ENCODE peak calls at places on chromosomes 3 and 15, in four cellular contexts. One of them, this sample, is unnamed.

GRCh38 chr3:168988867-168989266 is 674.6 kb downstream of the MECOM start:
- DNase-seq in mesenchymal stem cell: no peak
- DNase-seq in H9: no peak
- DNase-seq in neuronal stem cell: no peak
- DNase-seq in this sample: no peak

GRCh38 chr3:155013427-155013826 is 66.7 kb upstream of the MME start:
- DNase-seq in H9: no peak
- DNase-seq in neuronal stem cell: no peak
- DNase-seq in mesenchymal stem cell: no peak
- DNase-seq in this sample: no peak

GRCh38 chr3:194711913-194712312 is 26.2 kb downstream of the FAM43A start:
- DNase-seq in H9: no peak
- DNase-seq in mesenchymal stem cell: peak; percentile 99
- DNase-seq in neuronal stem cell: no peak
- DNase-seq in this sample: peak; percentile 52

GRCh38 chr3:178384302-178384939 is 151.8 kb upstream of the KCNMB2 start:
- DNase-seq in mesenchymal stem cell: peak; percentile 46
- DNase-seq in neuronal stem cell: no peak
- DNase-seq in H9: no peak
- DNase-seq in this sample: no peak

GRCh38 chr3:108474581-108474980 is 35.8 kb downstream of the MYH15 start:
- DNase-seq in H9: no peak
- DNase-seq in mesenchymal stem cell: no peak
- DNase-seq in neuronal stem cell: no peak
- DNase-seq in this sample: no peak

GRCh38 chr3:21665444-21665843 is 85.6 kb downstream of the ZNF385D start:
- DNase-seq in neuronal stem cell: no peak
- DNase-seq in H9: peak; percentile 44
- DNase-seq in mesenchymal stem cell: no peak
- DNase-seq in this sample: peak; percentile 74

GRCh38 chr15:90837052-90837621 is 31.3 kb upstream of the FURIN start:
- DNase-seq in neuronal stem cell: no peak
- DNase-seq in mesenchymal stem cell: peak; percentile 54
- DNase-seq in H9: no peak
- DNase-seq in this sample: no peak

GRCh38 chr15:88905576-88905975 is 7.6 kb downstream of the MFGE8 start:
- DNase-seq in H9: no peak
- DNase-seq in mesenchymal stem cell: no peak
- DNase-seq in neuronal stem cell: no peak
- DNase-seq in this sample: no peak

GRCh38 chr3:148955544-148956346 is 35.6 kb upstream of the GYG1 start:
- DNase-seq in mesenchymal stem cell: peak; percentile 90
- DNase-seq in H9: no peak
- DNase-seq in neuronal stem cell: peak; percentile 43
- DNase-seq in this sample: peak; percentile 89

GRCh38 chr3:38578081-38578475 is 71.4 kb downstream of the SCN5A start:
- DNase-seq in H9: no peak
- DNase-seq in neuronal stem cell: no peak
- DNase-seq in mesenchymal stem cell: no peak
- DNase-seq in this sample: no peak

GRCh38 chr15:101193063-101193712 is 58.7 kb downstream of the CHSY1 start:
- DNase-seq in mesenchymal stem cell: no peak
- DNase-seq in neuronal stem cell: no peak
- DNase-seq in H9: no peak
- DNase-seq in this sample: no peak

GRCh38 chr3:195763843-195764825 is 43.4 kb downstream of the MUC20 start:
- DNase-seq in neuronal stem cell: no peak
- DNase-seq in H9: no peak
- DNase-seq in mesenchymal stem cell: no peak
- DNase-seq in this sample: no peak

GRCh38 chr3:81666502-81667121 is 94.8 kb downstream of the GBE1 start:
- DNase-seq in mesenchymal stem cell: peak; percentile 40
- DNase-seq in neuronal stem cell: no peak
- DNase-seq in H9: no peak
- DNase-seq in this sample: no peak

GRCh38 chr3:17836919-17837318 is 94.5 kb upstream of the TBC1D5 start:
- DNase-seq in H9: no peak
- DNase-seq in neuronal stem cell: no peak
- DNase-seq in mesenchymal stem cell: no peak
- DNase-seq in this sample: no peak

GRCh38 chr3:56443372-56443771 is 24.9 kb downstream of the ERC2 start:
- DNase-seq in H9: no peak
- DNase-seq in neuronal stem cell: no peak
- DNase-seq in mesenchymal stem cell: no peak
- DNase-seq in this sample: no peak

DNA sequence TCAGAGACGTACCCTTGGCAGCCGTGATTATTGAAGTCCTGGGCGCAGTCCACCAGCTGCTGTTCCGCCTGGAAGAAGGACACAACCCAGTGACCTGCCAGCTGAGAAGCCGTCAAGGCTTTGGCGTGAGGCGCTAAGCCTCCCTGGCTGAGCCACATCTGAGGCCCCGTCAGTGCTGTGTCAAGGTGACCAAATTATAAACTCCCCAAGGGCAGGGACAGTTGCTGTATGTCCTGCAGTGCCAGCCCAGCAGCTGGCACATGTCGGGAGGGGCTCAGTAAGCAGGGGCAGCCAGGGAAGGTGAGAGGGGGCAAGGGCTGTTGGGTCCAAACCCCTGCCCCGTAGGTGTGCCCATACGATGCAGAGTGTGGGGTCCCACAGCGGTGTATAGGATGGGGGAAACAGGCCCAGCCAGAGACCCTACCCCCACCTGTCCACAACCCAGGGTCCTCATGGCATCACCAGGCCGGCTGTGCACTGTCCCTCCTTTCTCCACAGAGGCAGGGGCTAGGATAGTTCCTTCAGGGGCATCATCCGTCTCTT is 13.3 kb downstream of the CTSH start:
- DNase-seq in mesenchymal stem cell: no peak
- DNase-seq in neuronal stem cell: no peak
- DNase-seq in H9: no peak
- DNase-seq in this sample: no peak
- H3K9ac ChIP-seq in mesenchymal stem cell: no peak overlapping the region
- H3K9ac ChIP-seq in neuronal stem cell: peak overlapping the region; percentile 30
- H3K9ac ChIP-seq in H9: no peak overlapping the region
- H3K9ac ChIP-seq in this sample: no peak overlapping the region

GRCh38 chr15:42493694-42494093 is 1.7 kb upstream of the SNAP23 start:
- DNase-seq in neuronal stem cell: no peak
- DNase-seq in H9: no peak
- DNase-seq in mesenchymal stem cell: no peak
- DNase-seq in this sample: no peak

GRCh38 chr15:42491540-42492225 is 742 bp upstream of the ZNF106 start:
- DNase-seq in neuronal stem cell: no peak
- DNase-seq in H9: no peak
- DNase-seq in mesenchymal stem cell: peak; percentile 59
- DNase-seq in this sample: peak; percentile 50

GRCh38 chr15:42494998-42495360 is 455 bp upstream of the SNAP23 start:
- DNase-seq in mesenchymal stem cell: peak; percentile 86
- DNase-seq in H9: no peak
- DNase-seq in neuronal stem cell: peak; percentile 2
- DNase-seq in this sample: peak; percentile 23

GRCh38 chr15:42490743-42491539 is at the start of gene ZNF106:
- DNase-seq in mesenchymal stem cell: peak; percentile 94
- DNase-seq in neuronal stem cell: peak; percentile 90
- DNase-seq in H9: peak; percentile 94
- DNase-seq in this sample: peak; percentile 97

DNA sequence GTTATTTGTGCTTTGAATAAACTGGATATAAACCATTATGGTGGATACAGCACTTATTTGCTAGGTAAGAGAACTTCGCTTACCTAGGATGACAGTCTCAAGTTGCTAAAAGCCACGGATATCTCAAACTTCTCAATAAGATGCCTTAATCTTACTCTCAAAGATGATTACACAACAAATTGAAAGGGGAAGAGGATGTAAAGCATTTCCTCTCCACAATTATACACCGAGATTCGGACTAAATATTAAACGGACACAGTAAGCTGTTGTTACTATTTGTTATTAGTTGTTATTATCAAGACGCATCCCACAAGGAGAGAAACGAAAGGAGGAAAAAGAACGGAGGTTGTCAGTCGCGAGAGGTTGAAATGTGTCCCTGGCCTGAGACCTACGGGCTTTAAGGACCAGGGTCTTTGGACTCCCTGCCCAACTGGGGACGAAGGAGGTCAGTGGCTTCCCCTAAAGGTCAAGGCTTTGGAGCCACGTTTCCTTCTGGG is 647 bp downstream of the ZNF106 start:
- DNase-seq in neuronal stem cell: no peak
- DNase-seq in mesenchymal stem cell: peak; percentile 46
- DNase-seq in H9: no peak
- DNase-seq in this sample: no peak
- H3K4ac ChIP-seq in neuronal stem cell: no peak overlapping the region
- H3K4ac ChIP-seq in mesenchymal stem cell: peak overlapping the region; percentile 89
- H3K4ac ChIP-seq in H9: no peak overlapping the region
- H3K4ac ChIP-seq in this sample: peak overlapping the region; percentile 20

GRCh38 chr3:58526124-58526957 is 10.6 kb downstream of the ACOX2 start:
- DNase-seq in neuronal stem cell: no peak
- DNase-seq in H9: no peak
- DNase-seq in mesenchymal stem cell: peak; percentile 89
- DNase-seq in this sample: peak; percentile 81
- H2BK5ac ChIP-seq in neuronal stem cell: no peak overlapping the region
- H2BK5ac ChIP-seq in H9: no peak overlapping the region
- H2BK5ac ChIP-seq in mesenchymal stem cell: no peak overlapping the region
- H2BK5ac ChIP-seq in this sample: peak overlapping the region; percentile 69

DNA sequence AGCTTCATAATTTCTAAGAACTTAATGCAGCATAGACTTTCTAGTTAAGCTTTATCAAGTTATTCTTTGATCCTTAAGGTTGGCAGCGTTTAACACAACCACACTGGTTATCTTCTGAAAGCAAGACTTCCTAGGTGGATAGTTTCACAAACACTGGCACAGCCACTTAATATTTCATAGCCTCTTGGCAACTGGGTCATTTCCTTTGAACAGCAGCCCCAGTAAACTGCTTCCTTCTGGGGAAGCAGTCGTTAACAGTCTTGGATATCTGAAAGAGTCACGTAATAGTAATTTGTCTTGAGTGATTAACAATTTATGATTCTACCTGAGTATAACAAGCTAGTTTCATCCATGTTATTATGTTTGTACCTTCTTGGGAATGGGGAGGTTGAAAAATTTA is 45.9 kb upstream of the ABHD10 start:
- DNase-seq in neuronal stem cell: no peak
- DNase-seq in mesenchymal stem cell: peak; percentile 6
- DNase-seq in H9: no peak
- DNase-seq in this sample: no peak
- H3K9ac ChIP-seq in neuronal stem cell: no peak overlapping the region
- H3K9ac ChIP-seq in mesenchymal stem cell: no peak overlapping the region
- H3K9ac ChIP-seq in H9: no peak overlapping the region
- H3K9ac ChIP-seq in this sample: no peak overlapping the region

DNA sequence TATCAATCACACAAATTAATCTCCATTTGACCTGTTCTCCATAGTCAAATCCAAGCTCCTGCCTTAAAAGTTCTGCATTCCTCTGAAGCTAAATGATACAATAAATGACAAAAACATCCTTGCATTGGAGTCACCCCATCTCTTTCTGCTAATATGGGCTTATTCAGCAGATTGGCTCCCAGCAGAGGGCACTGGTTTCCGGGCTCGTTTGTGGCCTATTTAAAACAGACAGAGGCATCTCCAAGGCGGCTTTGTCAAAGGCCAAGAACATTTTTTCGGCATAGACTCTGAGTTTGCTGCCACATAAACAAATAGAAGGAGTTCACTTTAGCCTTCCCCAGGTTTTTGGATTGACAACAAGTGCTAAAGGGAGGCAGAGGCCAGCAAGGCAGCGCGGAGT is 204.4 kb upstream of the RASGRP1 start:
- DNase-seq in H9: peak; percentile 42
- DNase-seq in neuronal stem cell: peak; percentile 5
- DNase-seq in mesenchymal stem cell: peak; percentile 16
- DNase-seq in this sample: peak; percentile 46
- H3K4ac ChIP-seq in H9: no peak overlapping the region
- H3K4ac ChIP-seq in neuronal stem cell: no peak overlapping the region
- H3K4ac ChIP-seq in mesenchymal stem cell: no peak overlapping the region
- H3K4ac ChIP-seq in this sample: no peak overlapping the region

DNA sequence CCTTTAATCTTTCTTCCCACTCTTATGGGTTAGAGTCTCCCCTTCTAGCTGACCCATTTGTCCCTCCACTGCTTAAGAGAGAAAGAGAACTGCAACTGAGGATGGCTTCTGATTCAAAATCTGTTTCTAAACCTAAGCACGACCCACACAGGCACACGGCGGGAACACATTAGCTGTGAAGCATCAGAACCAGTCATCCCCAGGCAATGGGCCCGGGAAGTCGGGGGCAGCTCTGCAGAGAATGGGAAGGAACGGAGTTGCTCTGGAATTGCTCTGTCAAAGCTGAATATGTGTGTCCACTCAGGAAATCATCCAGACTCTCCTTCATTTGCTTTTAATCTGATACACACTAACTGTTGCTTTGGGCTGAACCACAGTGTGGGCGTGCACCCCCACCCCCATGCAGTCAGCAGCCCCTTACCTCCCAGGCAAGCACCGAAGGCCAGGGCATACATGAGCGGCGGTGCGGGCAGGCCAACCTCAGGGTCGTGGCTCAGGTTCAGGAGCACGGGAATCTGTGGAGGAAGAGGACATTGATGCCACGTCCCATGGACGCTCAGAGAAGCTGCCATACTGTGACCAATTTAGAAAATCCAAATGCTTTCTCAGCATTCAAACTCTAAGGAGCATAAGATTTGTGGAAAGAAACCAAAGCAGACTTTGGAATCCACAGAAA is 248.0 kb downstream of the OCA2 start:
- DNase-seq in mesenchymal stem cell: no peak
- DNase-seq in H9: no peak
- DNase-seq in neuronal stem cell: no peak
- DNase-seq in this sample: no peak
- H2BK5ac ChIP-seq in mesenchymal stem cell: no peak overlapping the region
- H2BK5ac ChIP-seq in H9: no peak overlapping the region
- H2BK5ac ChIP-seq in neuronal stem cell: no peak overlapping the region
- H2BK5ac ChIP-seq in this sample: no peak overlapping the region